ENCODE peak calls at places on chromosomes 1 and 21, in eight cellular contexts. P, N, Q, L, J, X, D and H are unnamed samples.

GRCh38 chr1:157751283-157751682 is 25.6 kb downstream of the FCRL2 start:
- DNase-seq in P (no peak), N (no peak), Q (no peak), L (no peak), J (no peak), X (no peak), D (no peak), H (no peak)

GRCh38 chr1:158649052-158649451 is 37.5 kb downstream of the SPTA1 start:
- DNase-seq in P (no peak), N (no peak), Q (no peak), L (no peak), J (no peak), X (no peak), D (no peak), H (no peak)

GRCh38 chr1:94734963-94735899 is 84.9 kb upstream of the SLC44A3 start:
- DNase-seq in P (peak; percentile 32), N (peak; percentile 41), Q (no peak), L (no peak), J (peak; percentile 46), X (peak; percentile 76), D (no peak), H (peak; percentile 40)

GRCh38 chr1:234544094-234544579 is 65.2 kb upstream of the TARBP1 start:
- DNase-seq in P (peak; percentile 83), N (peak; percentile 55), Q (peak; percentile 86), L (no peak), J (peak; percentile 84), X (peak; percentile 88), D (peak; percentile 73), H (peak; percentile 49)

GRCh38 chr1:227560393-227560792 is 3.0 kb upstream of the ZNF678 start:
- DNase-seq in P (no peak), N (no peak), Q (no peak), L (no peak), J (no peak), X (no peak), D (no peak), H (no peak)

GRCh38 chr1:25548601-25549000 is 5.2 kb downstream of the LDLRAP1 start:
- DNase-seq in P (no peak), N (no peak), Q (no peak), L (no peak), J (no peak), X (no peak), D (no peak), H (no peak)

GRCh38 chr1:18599096-18599495 is 31.6 kb upstream of the PAX7 start:
- DNase-seq in P (no peak), N (no peak), Q (peak; percentile 19), L (no peak), J (no peak), X (no peak), D (no peak), H (no peak)

GRCh38 chr1:153842006-153842471 is 66.8 kb downstream of the SLC27A3 start:
- DNase-seq in P (no peak), N (no peak), Q (peak; percentile 21), L (no peak), J (no peak), X (peak; percentile 10), D (no peak), H (no peak)

GRCh38 chr1:30190481-30191153 is 532.8 kb downstream of the MATN1 start:
- DNase-seq in P (no peak), N (no peak), Q (no peak), L (no peak), J (no peak), X (no peak), D (no peak), H (no peak)

GRCh38 chr21:45386728-45387371 is 18.1 kb upstream of the COL18A1 start:
- DNase-seq in P (peak; percentile 52), N (peak; percentile 37), Q (peak; percentile 90), L (no peak), J (peak; percentile 50), X (peak; percentile 96), D (no peak), H (peak; percentile 51)

GRCh38 chr1:35448344-35448801 is 108.8 kb downstream of the KIAA0319L start:
- DNase-seq in P (no peak), N (no peak), Q (peak; percentile 71), L (no peak), J (peak; percentile 28), X (peak; percentile 84), D (no peak), H (no peak)